ENCODE peak calls at places on chromosomes 5 and 9, in seven cellular contexts. T is GM12878, Q is SK-N-SH, H is H1, Z is K562, L is HCT116, J is HepG2. Y is an unnamed sample. For H3K4me1, the result is how much of the 10 kb centered on the place peaks cover.

GRCh38 chr9:126633881-126634558 is 20.3 kb downstream of the LMX1B start:
- DNase-seq in Z (no peak), L (no peak), H (no peak), Q (no peak), T (no peak), J (no peak), Y (no peak)

GRCh38 chr9:37127018-37127417 is 6.6 kb downstream of the ZCCHC7 start:
- DNase-seq in L (no peak), J (no peak), H (no peak), T (no peak), Z (no peak), Q (no peak), Y (no peak)

GRCh38 chr5:157665467-157666085 is 5.8 kb upstream of the C5orf52 start:
- DNase-seq in J (peak), H (no peak), Q (no peak), T (no peak), L (peak), Z (no peak), Y (no peak)

GRCh38 chr9:96169488-96169887 is 132.5 kb downstream of the HSD17B3 start:
- DNase-seq in Q (peak), J (peak), H (peak), Z (no peak), T (no peak), L (no peak), Y (peak)

GRCh38 chr5:854217-854616 is 3.4 kb upstream of the ZDHHC11 start:
- DNase-seq in H (no peak), Q (no peak), J (no peak), Z (no peak), L (no peak), T (no peak), Y (no peak)

GRCh38 chr5:16135003-16135402 is 44.6 kb downstream of the MARCHF11 start:
- DNase-seq in H (no peak), L (no peak), Z (no peak), T (no peak), J (no peak), Q (peak), Y (no peak)

GRCh38 chr9:27333241-27334052 is 36.5 kb upstream of the EQTN start:
- DNase-seq in T (peak), L (peak), Z (peak), J (peak), H (peak), Q (peak), Y (peak)

GRCh38 chr5:114010362-114010761 is 351.5 kb upstream of the KCNN2 start:
- DNase-seq in H (no peak), Q (no peak), J (no peak), Z (no peak), L (no peak), T (no peak), Y (no peak)

GRCh38 chr9:131500939-131501541 is 1.7 kb upstream of the POMT1 start:
- DNase-seq in L (no peak), T (no peak), J (no peak), Q (no peak), Z (peak), H (no peak), Y (no peak)

GRCh38 chr5:178398856-178399722 is 166.5 kb upstream of the PHYKPL start:
- DNase-seq in Q (peak), H (no peak), J (no peak), L (no peak), Z (no peak), T (no peak), Y (no peak)

GRCh38 chr9:112327718-112328450 is 5.5 kb downstream of the PTBP3 start:
- DNase-seq in L (no peak), Q (no peak), Z (no peak), H (no peak), T (no peak), J (no peak), Y (no peak)

GRCh38 chr9:121598167-121599000 is 53.0 kb upstream of the DAB2IP start:
- DNase-seq in T (no peak), Q (no peak), L (peak), J (no peak), H (peak), Z (no peak), Y (peak)

GRCh38 chr5:90638878-90639277 is 80.3 kb downstream of the ADGRV1 start:
- DNase-seq in J (no peak), H (no peak), T (no peak), Q (no peak), Z (peak), L (no peak), Y (no peak)

GRCh38 chr9:85716031-85716877 is 25.5 kb downstream of the AGTPBP1 start:
- DNase-seq in J (no peak), L (no peak), Q (no peak), T (peak), H (no peak), Z (peak), Y (no peak)

GRCh38 chr5:149780043-149780737 is 50.1 kb downstream of the PPARGC1B start:
- DNase-seq in L (no peak), J (no peak), Q (no peak), Z (no peak), T (no peak), H (no peak), Y (no peak)

GRCh38 chr5:54743997-54744788 is 226.6 kb downstream of the SNX18 start:
- DNase-seq in L (no peak), T (peak), J (peak), H (peak), Z (peak), Q (no peak), Y (no peak)

GRCh38 chr9:87179556-87180340 is 232.4 kb upstream of the GAS1 start:
- DNase-seq in T (no peak), Q (no peak), H (no peak), Z (no peak), L (no peak), J (no peak), Y (no peak)

GRCh38 chr5:103139264-103139865 is 19.3 kb downstream of the PPIP5K2 start:
- DNase-seq in Z (peak), J (peak), H (peak), Q (peak), L (peak), T (peak), Y (no peak)

GRCh38 chr9:95880011-95880690 is 4.7 kb downstream of the ERCC6L2 start:
- DNase-seq in T (no peak), H (no peak), L (no peak), Q (no peak), J (no peak), Z (no peak), Y (no peak)

GRCh38 chr5:158039441-158039840 is 180.5 kb upstream of the CLINT1 start:
- DNase-seq in T (no peak), H (no peak), Z (no peak), J (no peak), Q (no peak), L (no peak), Y (no peak)

GRCh38 chr5:171388816-171389168 is 1.1 kb downstream of the NPM1 start:
- DNase-seq in T (no peak), Z (no peak), L (no peak), H (no peak), Q (no peak), J (no peak), Y (no peak)

GRCh38 chr9:137280478-137281344 is 3.2 kb downstream of the TOR4A start:
- DNase-seq in Q (peak), L (no peak), T (no peak), H (peak), Z (no peak), J (no peak), Y (no peak)

GRCh38 chr5:37723147-37723961 is 116.5 kb downstream of the GDNF start:
- DNase-seq in Z (peak), Q (no peak), T (no peak), H (peak), J (no peak), L (peak), Y (peak)

GRCh38 chr5:55982957-55983381 is 11.8 kb downstream of the IL6ST start:
- DNase-seq in T (no peak), Z (no peak), Q (no peak), H (no peak), J (no peak), L (no peak), Y (no peak)

GRCh38 chr9:114484854-114485443 is 20.3 kb downstream of the WHRN start:
- DNase-seq in H (no peak), T (peak), J (no peak), L (peak), Z (peak), Q (no peak), Y (no peak)

GRCh38 chr9:38707885-38708640 is 11.9 kb downstream of the FAM240B start:
- DNase-seq in Z (peak), J (no peak), H (no peak), L (no peak), Q (no peak), T (no peak), Y (no peak)

GRCh38 chr9:137216188-137216965 is 5.7 kb downstream of the RNF208 start:
- DNase-seq in T (no peak), J (no peak), Q (no peak), H (no peak), L (no peak), Z (no peak), Y (no peak)

GRCh38 chr5:171336486-171337206 is 27.6 kb downstream of the TLX3 start:
- DNase-seq in L (peak), Q (no peak), J (no peak), H (peak), Z (peak), T (no peak), Y (no peak)

GRCh38 chr5:151470440-151470839 is 23.0 kb downstream of the SLC36A1 start:
- DNase-seq in H (no peak), J (no peak), Z (no peak), Q (no peak), T (no peak), L (no peak), Y (no peak)

DNA sequence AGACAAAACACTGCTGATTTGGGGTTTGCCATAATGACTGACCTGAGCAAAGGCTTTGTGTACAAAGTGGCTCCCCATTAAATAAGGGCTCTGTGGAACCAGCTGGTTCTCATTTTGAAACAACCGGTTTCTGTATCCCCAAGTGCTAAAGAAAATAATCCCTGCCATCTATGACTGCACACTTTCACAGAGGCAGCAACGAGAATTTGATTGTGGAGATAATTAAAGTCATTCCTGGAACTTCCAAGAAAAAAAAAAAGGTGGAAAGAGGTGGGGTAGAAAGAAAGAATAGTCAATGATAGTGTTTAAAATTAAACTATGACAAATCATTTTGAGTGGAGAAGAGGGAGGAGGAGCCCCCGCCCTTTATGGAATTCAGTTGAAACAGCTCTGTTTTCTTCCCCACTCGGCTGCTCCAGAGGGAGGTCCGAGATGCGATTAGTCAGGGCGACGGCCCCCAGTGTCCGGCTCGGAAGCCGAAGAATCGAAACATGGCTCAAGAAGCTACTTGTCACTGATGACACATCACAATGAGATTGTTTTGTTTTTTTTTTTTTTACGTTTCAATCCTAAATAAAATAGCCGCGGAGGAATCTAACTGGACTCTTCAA is 38.4 kb downstream of the EBF1 start:
- DNase-seq in Z (peak), T (no peak), H (no peak), L (no peak), Q (peak), J (no peak), Y (no peak)
- TF ChIP-seq YY1 in Z (no peak), T (no peak), H (no peak), L (no peak), Q (no peak), J (no peak), Y (no peak)

GRCh38 chr5:39762761-39763160 is 338.0 kb upstream of the DAB2 start:
- DNase-seq in Z (no peak), Q (no peak), L (no peak), H (no peak), J (no peak), T (no peak), Y (no peak)

GRCh38 chr5:39760385-39761198 is 335.8 kb upstream of the DAB2 start:
- DNase-seq in T (no peak), Z (no peak), H (no peak), Q (no peak), J (no peak), L (no peak), Y (no peak)

GRCh38 chr5:39758426-39758825 is 333.6 kb upstream of the DAB2 start:
- DNase-seq in H (no peak), L (no peak), J (no peak), Z (no peak), T (no peak), Q (no peak), Y (no peak)

GRCh38 chr5:39759696-39760095 is 334.9 kb upstream of the DAB2 start:
- DNase-seq in Z (no peak), H (no peak), L (no peak), J (no peak), Q (no peak), T (no peak), Y (no peak)

DNA sequence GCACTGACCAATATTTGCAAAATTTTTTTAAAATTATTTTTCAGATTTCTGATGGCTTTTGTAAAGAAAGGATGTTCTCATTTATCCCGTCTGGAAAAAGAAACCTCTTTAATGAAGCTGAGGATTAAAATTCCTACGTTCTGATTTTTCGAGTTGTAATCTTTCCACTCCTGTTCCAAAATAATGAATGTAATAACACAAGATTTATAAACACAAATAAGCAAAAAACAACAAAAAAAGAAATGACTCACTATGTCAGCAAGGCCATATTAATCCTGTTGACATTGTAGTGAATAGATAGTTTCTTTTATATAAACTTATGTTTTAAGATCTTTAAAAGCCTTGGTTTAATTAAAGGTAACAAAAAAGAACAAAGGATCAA is 336.4 kb upstream of the DAB2 start:
- DNase-seq in Z (no peak), T (no peak), L (no peak), Q (no peak), J (no peak), H (no peak), Y (no peak)
- H3K9ac ChIP-seq in Z (no peak), T (no peak), L (no peak), Q (no peak), J (no peak), H (no peak), Y (no peak)

DNA sequence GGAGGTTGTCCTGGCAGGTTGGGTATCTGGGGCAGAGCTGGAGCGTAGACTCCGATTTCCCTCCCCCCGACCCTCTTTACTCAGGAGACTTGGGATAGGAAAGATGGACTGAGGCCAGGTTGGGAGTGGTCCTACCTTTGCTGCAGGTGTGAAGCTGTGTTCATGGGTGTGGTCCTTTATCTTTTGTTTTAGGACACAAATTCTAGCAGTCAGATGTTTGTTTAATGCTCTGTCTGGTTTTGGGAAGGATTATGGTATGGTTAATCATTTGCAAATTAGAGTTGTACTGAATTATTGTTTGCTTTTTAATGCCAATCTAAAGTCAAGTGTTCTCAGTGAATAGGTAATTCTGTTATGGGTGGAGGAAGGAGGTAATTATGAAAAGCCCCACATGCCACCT is 14.1 kb upstream of the FAM120AOS start:
- DNase-seq in Q (no peak), Z (no peak), L (no peak), H (no peak), T (no peak), J (no peak), Y (no peak)
- H3K4me1 ChIP-seq in Q (under half), Z (under half), L (under half), H (under half), T (under half), J (half or more), Y (under half)

GRCh38 chr5:179607449-179607931 is 16.0 kb downstream of the HNRNPH1 start:
- DNase-seq in Q (no peak), H (no peak), T (no peak), L (no peak), Z (no peak), J (no peak), Y (no peak)
- TF ChIP-seq YY1 in Q (no peak), H (no peak), T (no peak), L (no peak), Z (no peak), J (no peak), Y (no peak)

GRCh38 chr9:68585034-68585761 is 44.5 kb upstream of the TMEM252 start:
- DNase-seq in L (no peak), Q (no peak), T (no peak), Z (no peak), J (no peak), H (no peak), Y (no peak)
- H3K9ac ChIP-seq in L (no peak), Q (no peak), T (no peak), Z (no peak), J (no peak), H (no peak), Y (no peak)

DNA sequence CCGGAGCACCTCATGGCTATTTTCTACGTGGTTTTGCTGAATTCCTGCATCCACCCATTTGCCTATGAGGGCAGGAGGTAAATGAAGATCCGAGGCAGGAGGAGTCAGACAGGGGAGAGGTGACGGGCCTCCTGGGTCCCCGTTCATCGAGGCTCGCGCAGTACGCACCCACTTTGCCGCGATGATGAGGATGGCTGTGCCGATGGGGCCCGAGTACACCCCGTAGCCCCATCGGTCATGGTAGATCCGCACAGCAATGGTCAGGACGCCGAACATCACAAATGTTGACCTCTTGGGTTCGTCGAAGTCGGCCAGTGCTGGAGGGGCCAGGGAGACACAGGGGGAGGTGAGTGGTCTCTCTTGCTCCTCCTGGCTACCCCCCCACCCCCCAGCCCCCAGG is 6.1 kb downstream of the MYMK start:
- DNase-seq in Q (no peak), T (no peak), J (no peak), H (no peak), Z (no peak), L (no peak), Y (no peak)
- H3K4me1 ChIP-seq in Q (under half), T (under half), J (under half), H (under half), Z (under half), L (under half), Y (under half)

Y was measured in NT2/D1.